ENCODE peak calls at places on chromosomes 3 and 15, in six cellular contexts. One of them, this sample, is unnamed.

GRCh38 chr15:96838088-96838487 is 507.6 kb downstream of the NR2F2 start:
- DNase-seq in A549: no peak
- DNase-seq in AG04450: no peak
- DNase-seq in cardiac fibroblast: peak
- DNase-seq in GM06990: no peak
- DNase-seq in HFF-Myc: no peak
- DNase-seq in this sample: no peak

GRCh38 chr15:57217716-57218598 is 158.3 kb upstream of the CGNL1 start:
- DNase-seq in cardiac fibroblast: no peak
- DNase-seq in A549: no peak
- DNase-seq in HFF-Myc: no peak
- DNase-seq in GM06990: no peak
- DNase-seq in AG04450: no peak
- DNase-seq in this sample: no peak

GRCh38 chr3:66433522-66433782 is 67.4 kb downstream of the LRIG1 start:
- DNase-seq in HFF-Myc: no peak
- DNase-seq in AG04450: no peak
- DNase-seq in A549: no peak
- DNase-seq in GM06990: no peak
- DNase-seq in cardiac fibroblast: no peak
- DNase-seq in this sample: no peak

GRCh38 chr15:85296615-85297402 is 83.6 kb upstream of the AKAP13 start:
- DNase-seq in cardiac fibroblast: peak
- DNase-seq in AG04450: peak
- DNase-seq in GM06990: peak
- DNase-seq in A549: peak
- DNase-seq in HFF-Myc: peak
- DNase-seq in this sample: peak

GRCh38 chr3:19937459-19938362 is 3.7 kb upstream of the EFHB start:
- DNase-seq in cardiac fibroblast: peak
- DNase-seq in A549: no peak
- DNase-seq in GM06990: no peak
- DNase-seq in HFF-Myc: no peak
- DNase-seq in AG04450: no peak
- DNase-seq in this sample: no peak

GRCh38 chr3:101842245-101842934 is 6.9 kb upstream of the NFKBIZ start:
- DNase-seq in HFF-Myc: no peak
- DNase-seq in cardiac fibroblast: no peak
- DNase-seq in A549: peak
- DNase-seq in GM06990: no peak
- DNase-seq in AG04450: no peak
- DNase-seq in this sample: no peak

GRCh38 chr15:82767163-82767829 is 38.6 kb downstream of the FSD2 start:
- DNase-seq in GM06990: no peak
- DNase-seq in cardiac fibroblast: no peak
- DNase-seq in A549: no peak
- DNase-seq in AG04450: no peak
- DNase-seq in HFF-Myc: no peak
- DNase-seq in this sample: no peak

GRCh38 chr3:99867594-99868437 is 50.2 kb downstream of the CMSS1 start:
- DNase-seq in HFF-Myc: no peak
- DNase-seq in cardiac fibroblast: no peak
- DNase-seq in A549: no peak
- DNase-seq in GM06990: no peak
- DNase-seq in AG04450: no peak
- DNase-seq in this sample: no peak

GRCh38 chr3:177904661-177905060 is 631.6 kb upstream of the KCNMB2 start:
- DNase-seq in GM06990: no peak
- DNase-seq in cardiac fibroblast: peak
- DNase-seq in A549: no peak
- DNase-seq in HFF-Myc: no peak
- DNase-seq in AG04450: no peak
- DNase-seq in this sample: no peak

GRCh38 chr15:70212963-70213315 is 115.2 kb upstream of the TLE3 start:
- DNase-seq in A549: no peak
- DNase-seq in AG04450: no peak
- DNase-seq in GM06990: no peak
- DNase-seq in cardiac fibroblast: no peak
- DNase-seq in HFF-Myc: no peak
- DNase-seq in this sample: no peak

GRCh38 chr3:66472313-66473134 is 28.3 kb downstream of the LRIG1 start:
- DNase-seq in AG04450: no peak
- DNase-seq in GM06990: peak
- DNase-seq in A549: peak
- DNase-seq in HFF-Myc: no peak
- DNase-seq in cardiac fibroblast: peak
- DNase-seq in this sample: no peak

GRCh38 chr3:119768668-119769393 is 13.1 kb upstream of the NR1I2 start:
- DNase-seq in HFF-Myc: no peak
- DNase-seq in cardiac fibroblast: no peak
- DNase-seq in GM06990: no peak
- DNase-seq in AG04450: no peak
- DNase-seq in A549: no peak
- DNase-seq in this sample: no peak

GRCh38 chr15:101445562-101446526 is 43.7 kb downstream of the PCSK6 start:
- DNase-seq in HFF-Myc: no peak
- DNase-seq in A549: peak
- DNase-seq in GM06990: no peak
- DNase-seq in cardiac fibroblast: peak
- DNase-seq in AG04450: no peak
- DNase-seq in this sample: no peak

GRCh38 chr3:117252208-117252607 is 542.6 kb downstream of the TUSC7 start:
- DNase-seq in A549: peak
- DNase-seq in GM06990: no peak
- DNase-seq in cardiac fibroblast: no peak
- DNase-seq in HFF-Myc: no peak
- DNase-seq in AG04450: no peak
- DNase-seq in this sample: no peak

GRCh38 chr15:60093273-60094067 is 89.4 kb downstream of the FOXB1 start:
- DNase-seq in HFF-Myc: no peak
- DNase-seq in GM06990: no peak
- DNase-seq in A549: no peak
- DNase-seq in AG04450: no peak
- DNase-seq in cardiac fibroblast: peak
- DNase-seq in this sample: no peak

GRCh38 chr15:85473455-85473854 is 93.1 kb downstream of the AKAP13 start:
- DNase-seq in A549: no peak
- DNase-seq in GM06990: no peak
- DNase-seq in cardiac fibroblast: peak
- DNase-seq in HFF-Myc: no peak
- DNase-seq in AG04450: no peak
- DNase-seq in this sample: no peak

DNA sequence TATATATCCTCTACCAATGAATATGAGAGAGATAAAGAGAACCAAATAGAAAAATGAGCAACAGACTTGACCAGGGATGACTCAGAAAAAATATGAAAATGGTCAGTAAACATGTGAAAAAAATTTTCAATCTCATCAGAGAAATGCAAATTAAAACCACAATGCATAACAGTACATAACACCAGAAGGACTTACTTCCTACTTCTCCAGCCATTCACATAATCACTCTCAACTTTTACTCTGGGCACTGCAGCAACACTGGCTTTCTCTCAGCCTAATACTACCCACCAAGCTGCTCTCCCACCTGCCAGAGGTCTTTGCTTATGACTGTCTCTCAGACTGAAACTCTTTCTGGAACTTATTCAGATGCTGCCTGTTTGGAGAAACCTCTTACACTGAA is 49.4 kb downstream of the DPH6 start:
- DNase-seq in cardiac fibroblast: no peak
- DNase-seq in GM06990: peak
- DNase-seq in AG04450: no peak
- DNase-seq in HFF-Myc: no peak
- DNase-seq in A549: no peak
- DNase-seq in this sample: no peak
- H3K4me3 ChIP-seq in cardiac fibroblast: no peak
- H3K4me3 ChIP-seq in GM06990: no peak
- H3K4me3 ChIP-seq in AG04450: no peak
- H3K4me3 ChIP-seq in HFF-Myc: no peak
- H3K4me3 ChIP-seq in A549: no peak
- H3K4me3 ChIP-seq in this sample: no peak

DNA sequence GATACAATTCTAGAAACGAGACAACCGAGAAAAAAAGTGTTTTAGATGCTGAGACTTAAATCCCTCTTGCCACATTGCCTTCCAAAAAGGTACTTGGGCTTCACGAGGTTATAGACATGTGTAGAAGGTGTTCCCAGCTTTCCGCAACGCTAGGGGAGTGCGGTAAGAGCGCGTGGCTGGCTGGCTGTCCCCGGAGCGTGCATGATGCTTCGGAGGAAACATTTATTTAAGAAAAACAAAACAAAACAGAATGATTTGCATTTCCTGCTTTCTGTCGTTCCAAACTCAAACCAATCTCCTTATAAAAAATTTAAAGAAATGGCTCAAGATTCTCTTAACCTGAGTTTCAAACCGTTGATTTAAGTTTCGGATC is 841 bp downstream of the SLC6A20 start:
- DNase-seq in HFF-Myc: no peak
- DNase-seq in AG04450: no peak
- DNase-seq in GM06990: no peak
- DNase-seq in A549: no peak
- DNase-seq in cardiac fibroblast: no peak
- DNase-seq in this sample: no peak
- H3K4me3 ChIP-seq in HFF-Myc: no peak
- H3K4me3 ChIP-seq in AG04450: no peak
- H3K4me3 ChIP-seq in GM06990: no peak
- H3K4me3 ChIP-seq in A549: peak
- H3K4me3 ChIP-seq in cardiac fibroblast: no peak
- H3K4me3 ChIP-seq in this sample: no peak

DNA sequence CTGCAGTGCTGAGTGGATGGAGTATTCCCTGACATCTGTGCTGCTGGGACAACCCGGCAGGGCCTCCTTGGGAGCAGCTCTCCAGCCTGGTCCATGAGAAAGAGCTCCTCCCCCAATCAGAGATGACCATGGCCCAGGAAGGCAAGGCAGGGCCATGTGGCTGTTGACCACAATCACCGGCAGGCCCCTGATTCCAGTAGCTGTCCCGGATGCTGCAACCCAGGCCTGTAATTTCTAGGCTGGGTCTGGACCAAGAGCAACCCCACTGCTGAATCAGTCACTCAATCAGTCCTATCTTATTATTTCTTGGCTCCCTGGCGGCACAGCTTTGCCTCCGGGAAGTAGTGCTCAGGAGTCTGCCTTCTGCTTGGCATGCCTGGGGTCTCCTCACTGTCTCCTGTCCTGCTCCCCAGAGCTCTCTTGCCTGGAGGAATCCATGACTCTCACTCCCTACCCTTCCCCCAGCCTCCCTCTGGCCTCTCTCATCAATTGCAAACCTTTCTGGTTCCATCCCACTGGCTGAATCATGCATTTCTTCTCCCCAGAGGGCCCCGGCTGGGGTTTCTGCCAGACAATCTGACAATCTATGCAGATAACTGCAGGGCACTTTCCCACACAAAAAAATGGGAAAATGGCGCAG is 32.6 kb upstream of the ITGA11 start:
- DNase-seq in AG04450: no peak
- DNase-seq in HFF-Myc: no peak
- DNase-seq in A549: no peak
- DNase-seq in GM06990: no peak
- DNase-seq in cardiac fibroblast: peak
- DNase-seq in this sample: no peak
- H3K4me3 ChIP-seq in AG04450: no peak
- H3K4me3 ChIP-seq in HFF-Myc: no peak
- H3K4me3 ChIP-seq in A549: no peak
- H3K4me3 ChIP-seq in GM06990: no peak
- H3K4me3 ChIP-seq in cardiac fibroblast: no peak
- H3K4me3 ChIP-seq in this sample: no peak

DNA sequence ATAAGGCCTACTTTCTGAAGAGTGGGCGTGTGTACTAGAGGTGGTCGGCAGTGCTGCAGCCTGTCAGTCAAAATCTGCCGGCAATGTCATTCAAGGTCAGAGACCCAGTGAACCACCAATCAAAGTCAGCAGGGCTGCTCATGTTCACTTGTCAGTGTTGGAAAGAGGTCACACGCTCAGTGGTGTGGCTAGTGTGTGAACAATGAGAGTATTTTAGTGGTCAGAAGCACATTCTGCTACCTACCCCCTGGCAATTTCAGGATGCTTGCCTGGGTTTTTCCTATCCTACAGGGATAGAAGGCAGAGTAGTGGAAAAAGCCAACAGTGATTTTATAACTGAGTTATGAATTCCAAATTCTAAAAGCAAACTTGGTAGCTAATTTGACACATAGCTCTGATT is 278.5 kb upstream of the ONECUT1 start:
- DNase-seq in A549: no peak
- DNase-seq in AG04450: no peak
- DNase-seq in GM06990: no peak
- DNase-seq in cardiac fibroblast: no peak
- DNase-seq in HFF-Myc: no peak
- DNase-seq in this sample: no peak
- H3K4me3 ChIP-seq in A549: no peak
- H3K4me3 ChIP-seq in AG04450: no peak
- H3K4me3 ChIP-seq in GM06990: no peak
- H3K4me3 ChIP-seq in cardiac fibroblast: no peak
- H3K4me3 ChIP-seq in HFF-Myc: no peak
- H3K4me3 ChIP-seq in this sample: no peak

DNA sequence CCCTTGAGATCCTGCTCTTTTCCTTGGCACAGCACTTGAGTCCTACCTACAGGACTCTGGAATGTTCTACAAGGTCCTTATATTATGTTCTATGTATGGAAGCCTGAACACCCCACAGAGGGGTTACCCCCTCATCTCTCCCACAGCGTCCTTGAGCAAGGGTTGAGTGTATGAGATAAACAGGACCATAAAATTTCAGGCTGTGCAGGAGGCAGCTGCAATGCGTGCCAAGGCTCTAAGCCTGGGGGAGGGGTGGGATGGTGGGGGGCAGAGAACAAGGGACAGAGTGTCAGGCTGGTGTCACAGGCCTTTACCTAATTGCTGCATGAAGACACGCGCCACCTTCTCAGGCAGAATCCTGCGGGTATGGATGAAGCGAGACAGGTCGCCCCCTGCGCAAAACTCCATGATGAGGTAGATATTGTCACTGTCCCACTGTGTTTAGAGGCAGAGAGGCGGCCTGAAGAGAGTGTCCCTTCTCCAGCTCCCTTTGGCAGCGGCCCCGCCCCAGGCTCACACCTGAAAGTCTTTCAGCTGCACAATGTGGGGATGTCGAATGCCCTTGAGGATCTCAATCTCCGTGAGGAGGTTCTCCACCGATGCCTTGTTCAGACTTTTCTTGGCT is 1.1 kb downstream of the ULK3 start:
- DNase-seq in cardiac fibroblast: no peak
- DNase-seq in A549: no peak
- DNase-seq in AG04450: no peak
- DNase-seq in GM06990: no peak
- DNase-seq in HFF-Myc: no peak
- DNase-seq in this sample: no peak
- H3K4me3 ChIP-seq in cardiac fibroblast: peak
- H3K4me3 ChIP-seq in A549: peak
- H3K4me3 ChIP-seq in AG04450: peak
- H3K4me3 ChIP-seq in GM06990: peak
- H3K4me3 ChIP-seq in HFF-Myc: peak
- H3K4me3 ChIP-seq in this sample: peak

This sample was measured in AG09309.